ENCODE peak calls at places on chromosomes 12 and 14, in five cellular contexts. T, M, V, I and Z are unnamed samples.
A peak's percentile ranks its signal among the peaks of the same experiment; 100 is the strongest.

GRCh38 chr12:70733385-70733784 is 96.2 kb upstream of the PTPRB start:
- DNase-seq in V (peak; percentile 59), M (peak; percentile 21), T (no peak), I (peak; percentile 79), Z (peak; percentile 70)

GRCh38 chr12:7907009-7907408 is 29.0 kb downstream of the SLC2A3 start:
- DNase-seq in M (peak; percentile 4), T (no peak), I (peak; percentile 82), V (peak; percentile 14), Z (peak; percentile 96)

GRCh38 chr12:57273516-57273915 is 22.5 kb upstream of the STAC3 start:
- DNase-seq in T (no peak), V (no peak), I (no peak), M (no peak), Z (no peak)

GRCh38 chr14:33509927-33510535 is 440.8 kb downstream of the EGLN3 start:
- DNase-seq in I (no peak), M (peak; percentile 17), T (no peak), V (no peak), Z (no peak)

GRCh38 chr12:65832217-65832616 is 7.9 kb downstream of the HMGA2 start:
- DNase-seq in V (no peak), T (no peak), M (no peak), I (no peak), Z (no peak)

GRCh38 chr14:26199096-26199495 is 398.7 kb downstream of the NOVA1 start:
- DNase-seq in M (no peak), I (no peak), V (no peak), T (no peak), Z (no peak)

GRCh38 chr14:95464524-95464923 is 51.9 kb downstream of the SYNE3 start:
- DNase-seq in V (no peak), T (no peak), I (no peak), M (no peak), Z (no peak)

GRCh38 chr12:87866602-87867292 is 162.5 kb downstream of the C12orf50 start:
- DNase-seq in M (no peak), T (no peak), V (peak; percentile 16), I (peak; percentile 21), Z (peak; percentile 50)

GRCh38 chr14:39258782-39259545 is 25.2 kb downstream of the MIA2 start:
- DNase-seq in V (no peak), I (no peak), M (no peak), T (no peak), Z (no peak)

GRCh38 chr12:108193922-108194321 is 64.8 kb downstream of the WSCD2 start:
- DNase-seq in M (no peak), I (peak; percentile 62), V (peak; percentile 46), T (no peak), Z (peak; percentile 83)

GRCh38 chr12:132140918-132141841 is 2.9 kb downstream of the DDX51 start:
- DNase-seq in T (peak; percentile 7), I (no peak), M (no peak), V (no peak), Z (no peak)

GRCh38 chr12:1917172-1918070 is 1.0 kb downstream of the CACNA2D4 start:
- DNase-seq in I (peak; percentile 3), V (no peak), M (no peak), T (no peak), Z (peak; percentile 44)

GRCh38 chr12:44565163-44565562 is 311.0 kb downstream of the NELL2 start:
- DNase-seq in V (no peak), I (no peak), M (no peak), T (no peak), Z (no peak)

GRCh38 chr12:48023386-48023785 is 19.1 kb upstream of the COL2A1 start:
- DNase-seq in I (peak; percentile 33), V (no peak), T (peak; percentile 27), M (no peak), Z (peak; percentile 89)

GRCh38 chr12:92466391-92467305 is 236.1 kb upstream of the PLEKHG7 start:
- DNase-seq in V (peak; percentile 91), I (no peak), T (peak; percentile 65), M (no peak), Z (peak; percentile 58)

GRCh38 chr12:110776410-110776809 is 33.7 kb upstream of the PPP1CC start:
- DNase-seq in T (no peak), V (peak; percentile 96), I (no peak), M (no peak), Z (no peak)

GRCh38 chr12:116048886-116049285 is 228.6 kb downstream of the MED13L start:
- DNase-seq in T (no peak), M (no peak), I (no peak), V (peak; percentile 13), Z (no peak)

GRCh38 chr12:57716305-57716704 is 22.2 kb downstream of the AGAP2 start:
- DNase-seq in V (no peak), I (no peak), M (no peak), T (no peak), Z (no peak)

GRCh38 chr12:79706676-79707075 is 15.9 kb upstream of the PAWR start:
- DNase-seq in T (no peak), M (no peak), V (no peak), I (no peak), Z (no peak)

GRCh38 chr14:98953544-98954346 is 318.3 kb downstream of the BCL11B start:
- DNase-seq in T (peak; percentile 84), M (no peak), V (no peak), I (peak; percentile 61), Z (peak; percentile 28)

GRCh38 chr14:32028599-32028998 is 48.5 kb upstream of the ARHGAP5 start:
- DNase-seq in M (no peak), I (no peak), V (peak; percentile 9), T (no peak), Z (no peak)

GRCh38 chr14:37588667-37588955 is 6.4 kb downstream of the FOXA1 start:
- DNase-seq in T (no peak), M (no peak), I (peak; percentile 38), V (no peak), Z (no peak)

GRCh38 chr14:100486025-100486828 is 101.0 kb downstream of the BEGAIN start:
- DNase-seq in I (peak; percentile 89), V (peak; percentile 65), M (peak; percentile 98), T (no peak), Z (peak; percentile 96)

GRCh38 chr12:29039013-29039412 is 110.1 kb upstream of the FAR2 start:
- DNase-seq in M (peak; percentile 97), V (no peak), T (no peak), I (peak; percentile 62), Z (no peak)

DNA sequence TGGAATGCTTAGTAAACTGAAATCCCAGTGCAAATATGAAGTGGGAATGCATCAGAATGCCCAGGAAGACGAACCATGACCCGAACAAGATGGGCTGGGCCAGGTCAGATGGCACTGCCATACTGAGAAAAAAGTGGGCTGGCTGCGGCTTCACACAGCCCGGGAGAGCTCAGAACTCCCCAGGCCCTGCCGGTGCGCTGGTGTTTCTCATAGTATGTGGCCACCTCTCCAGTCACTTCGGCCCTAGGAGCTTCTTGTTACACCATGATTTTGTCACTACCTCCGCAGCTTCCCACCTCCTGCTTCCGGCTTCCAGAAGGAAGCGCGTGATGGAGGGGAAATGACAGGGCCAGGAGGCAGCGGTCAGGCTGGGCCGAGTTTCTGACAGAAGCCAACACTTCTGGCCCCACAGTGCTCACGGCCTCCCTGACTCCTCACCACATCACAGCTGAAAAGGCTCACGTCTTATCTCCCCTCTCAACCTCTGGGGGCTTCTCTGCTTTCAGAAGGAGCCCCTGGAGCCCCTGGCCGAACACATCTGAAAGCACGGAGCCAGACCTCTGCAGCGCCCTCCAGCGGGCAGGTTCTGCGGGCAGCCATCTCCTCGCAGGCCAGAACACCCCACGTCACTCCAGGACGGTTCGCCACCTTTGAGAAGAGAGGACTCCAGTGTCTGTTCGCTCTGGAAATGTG is 30.7 kb downstream of the DAD1 start:
- DNase-seq in M (no peak), T (no peak), I (no peak), V (peak; percentile 80), Z (peak; percentile 84)
- TF ChIP-seq CTCF in M (peak; percentile 12), T (no peak), I (no peak), V (peak; percentile 56), Z (peak; percentile 79)

GRCh38 chr12:14366211-14366762 is 805 bp downstream of the ATF7IP start:
- DNase-seq in T (no peak), I (peak; percentile 20), M (no peak), V (peak; percentile 66), Z (no peak)
- TF ChIP-seq CTCF in T (peak; percentile 26), I (peak; percentile 39), M (peak; percentile 20), V (peak; percentile 13), Z (peak; percentile 76)

DNA sequence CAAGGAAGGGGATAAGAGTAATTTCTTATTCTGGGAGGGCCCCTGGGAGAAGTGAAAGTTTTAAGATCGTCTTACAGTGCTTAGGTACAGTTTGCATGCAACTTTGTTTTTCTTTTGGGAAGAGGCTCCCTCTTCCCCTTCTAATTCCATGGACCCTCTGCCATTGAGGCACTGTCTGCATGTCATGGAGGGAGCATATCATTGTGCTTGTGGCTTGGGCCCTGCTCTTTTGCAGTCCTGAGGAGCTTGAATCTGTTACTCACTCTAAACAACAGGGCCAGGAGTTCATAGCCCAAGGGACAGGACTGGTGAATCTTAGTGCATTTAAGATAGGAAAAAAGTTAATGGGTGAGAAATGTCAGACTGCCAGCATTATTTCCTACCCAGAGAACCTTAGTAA is 2.3 kb downstream of the UBE3B start:
- DNase-seq in I (no peak), T (no peak), V (no peak), M (no peak), Z (no peak)
- TF ChIP-seq CTCF in I (no peak), T (no peak), V (no peak), M (no peak), Z (no peak)

GRCh38 chr12:113130457-113131135 is 5.0 kb downstream of the RASAL1 start:
- DNase-seq in T (no peak), V (no peak), I (no peak), M (no peak), Z (peak; percentile 93)
- TF ChIP-seq CTCF in T (no peak), V (no peak), I (no peak), M (no peak), Z (peak; percentile 72)

GRCh38 chr14:91964724-91965123 is 17.2 kb upstream of the FBLN5 start:
- DNase-seq in V (no peak), M (no peak), I (no peak), T (no peak), Z (no peak)

GRCh38 chr14:91963465-91963864 is 16.0 kb upstream of the FBLN5 start:
- DNase-seq in T (no peak), M (no peak), V (no peak), I (no peak), Z (no peak)

GRCh38 chr14:91971188-91971778 is 23.8 kb upstream of the FBLN5 start:
- DNase-seq in M (no peak), V (no peak), T (no peak), I (no peak), Z (no peak)

DNA sequence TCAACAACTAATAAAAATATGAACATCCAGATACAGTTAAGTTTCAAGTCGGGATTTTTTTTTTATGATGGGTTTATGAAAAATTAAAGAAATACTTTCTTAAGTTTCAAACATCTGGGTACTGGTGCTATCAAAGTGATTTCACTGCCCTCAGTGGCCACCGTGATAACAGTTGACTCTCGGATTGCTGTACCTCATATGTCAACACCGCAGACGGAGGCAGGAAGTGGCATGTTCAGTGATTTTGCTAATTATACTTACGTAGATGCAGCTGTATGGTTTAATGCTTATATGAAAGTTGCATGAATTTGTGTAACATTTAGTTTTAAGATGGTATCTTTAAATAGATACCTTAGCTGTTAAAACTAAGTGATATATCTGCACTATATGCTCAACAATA is 20.8 kb upstream of the FBLN5 start:
- DNase-seq in M (no peak), T (no peak), I (no peak), V (peak; percentile 22), Z (no peak)
- TF ChIP-seq CTCF in M (no peak), T (no peak), I (no peak), V (no peak), Z (no peak)